ENCODE peak calls at places on chromosomes 13 and 19, in six cellular contexts. One of them, this sample, is unnamed. For H3F3A, the result is how much of the 10 kb centered on the place peaks cover.

GRCh38 chr19:18053571-18054219 is 33.0 kb downstream of the IL12RB1 start:
- DNase-seq in GM23248: peak
- DNase-seq in neural progenitor cell: no peak
- DNase-seq in PC-3: peak
- DNase-seq in PC-9: peak
- DNase-seq in GM23338: no peak
- DNase-seq in this sample: no peak

GRCh38 chr13:44759723-44760360 is 183.7 kb upstream of the TSC22D1 start:
- DNase-seq in PC-9: peak
- DNase-seq in GM23248: no peak
- DNase-seq in PC-3: peak
- DNase-seq in GM23338: no peak
- DNase-seq in neural progenitor cell: no peak
- DNase-seq in this sample: no peak

GRCh38 chr13:96650301-96650886 is 343.9 kb downstream of the OXGR1 start:
- DNase-seq in GM23338: no peak
- DNase-seq in PC-9: no peak
- DNase-seq in neural progenitor cell: no peak
- DNase-seq in PC-3: peak
- DNase-seq in GM23248: peak
- DNase-seq in this sample: peak

GRCh38 chr13:112995395-112996091 is 26.5 kb downstream of the MCF2L start:
- DNase-seq in GM23248: no peak
- DNase-seq in PC-3: no peak
- DNase-seq in PC-9: no peak
- DNase-seq in GM23338: no peak
- DNase-seq in neural progenitor cell: no peak
- DNase-seq in this sample: no peak

GRCh38 chr13:78596701-78597550 is 6.4 kb downstream of the POU4F1 start:
- DNase-seq in neural progenitor cell: peak
- DNase-seq in GM23248: no peak
- DNase-seq in GM23338: peak
- DNase-seq in PC-9: no peak
- DNase-seq in PC-3: no peak
- DNase-seq in this sample: no peak

GRCh38 chr19:16078759-16079707 is 2.7 kb downstream of the TPM4 start:
- DNase-seq in neural progenitor cell: peak
- DNase-seq in GM23248: peak
- DNase-seq in PC-3: peak
- DNase-seq in GM23338: peak
- DNase-seq in PC-9: peak
- DNase-seq in this sample: peak

GRCh38 chr13:100497394-100497793 is 91.2 kb downstream of the GGACT start:
- DNase-seq in neural progenitor cell: no peak
- DNase-seq in GM23338: no peak
- DNase-seq in PC-3: no peak
- DNase-seq in GM23248: peak
- DNase-seq in PC-9: no peak
- DNase-seq in this sample: peak

GRCh38 chr19:58338825-58339558 is 12.2 kb downstream of the ZSCAN22 start:
- DNase-seq in GM23338: peak
- DNase-seq in neural progenitor cell: peak
- DNase-seq in PC-3: peak
- DNase-seq in GM23248: peak
- DNase-seq in PC-9: peak
- DNase-seq in this sample: no peak

GRCh38 chr19:48506138-48506733 is 5.4 kb downstream of the LMTK3 start:
- DNase-seq in GM23248: peak
- DNase-seq in GM23338: peak
- DNase-seq in neural progenitor cell: peak
- DNase-seq in PC-9: peak
- DNase-seq in PC-3: peak
- DNase-seq in this sample: peak

GRCh38 chr13:33487575-33488243 is 202.2 kb upstream of the STARD13 start:
- DNase-seq in PC-3: peak
- DNase-seq in PC-9: no peak
- DNase-seq in GM23338: peak
- DNase-seq in neural progenitor cell: peak
- DNase-seq in GM23248: peak
- DNase-seq in this sample: peak

GRCh38 chr19:9306443-9306842 is 3.2 kb downstream of the ZNF699 start:
- DNase-seq in GM23338: no peak
- DNase-seq in GM23248: peak
- DNase-seq in PC-3: peak
- DNase-seq in PC-9: peak
- DNase-seq in neural progenitor cell: no peak
- DNase-seq in this sample: no peak

GRCh38 chr19:55345818-55346724 is 6.4 kb downstream of the KMT5C start:
- DNase-seq in PC-9: no peak
- DNase-seq in GM23248: peak
- DNase-seq in PC-3: no peak
- DNase-seq in neural progenitor cell: no peak
- DNase-seq in GM23338: no peak
- DNase-seq in this sample: no peak

GRCh38 chr19:7852851-7853759 is 21.1 kb downstream of the PRR36 start:
- DNase-seq in neural progenitor cell: peak
- DNase-seq in GM23248: peak
- DNase-seq in PC-3: peak
- DNase-seq in PC-9: peak
- DNase-seq in GM23338: peak
- DNase-seq in this sample: peak

GRCh38 chr13:48334534-48335127 is 31.1 kb downstream of the RB1 start:
- DNase-seq in neural progenitor cell: peak
- DNase-seq in PC-9: no peak
- DNase-seq in GM23248: peak
- DNase-seq in PC-3: peak
- DNase-seq in GM23338: peak
- DNase-seq in this sample: peak

GRCh38 chr19:34236035-34236793 is 18.1 kb upstream of the GARRE1 start:
- DNase-seq in PC-9: no peak
- DNase-seq in GM23338: no peak
- DNase-seq in PC-3: no peak
- DNase-seq in GM23248: peak
- DNase-seq in neural progenitor cell: no peak
- DNase-seq in this sample: no peak

GRCh38 chr13:114067886-114068722 is 64.3 kb downstream of the RASA3 start:
- DNase-seq in GM23338: no peak
- DNase-seq in GM23248: no peak
- DNase-seq in neural progenitor cell: no peak
- DNase-seq in PC-3: no peak
- DNase-seq in PC-9: no peak
- DNase-seq in this sample: peak

GRCh38 chr19:3673506-3674439 is 26.5 kb downstream of the PIP5K1C start:
- DNase-seq in PC-9: no peak
- DNase-seq in PC-3: no peak
- DNase-seq in GM23338: no peak
- DNase-seq in GM23248: no peak
- DNase-seq in neural progenitor cell: no peak
- DNase-seq in this sample: no peak

GRCh38 chr13:65856464-65856863 is 1373.7 kb downstream of the PCDH9 start:
- DNase-seq in PC-3: no peak
- DNase-seq in GM23338: no peak
- DNase-seq in GM23248: peak
- DNase-seq in neural progenitor cell: no peak
- DNase-seq in PC-9: no peak
- DNase-seq in this sample: no peak

GRCh38 chr13:109974354-109974753 is 188.0 kb upstream of the IRS2 start:
- DNase-seq in GM23338: no peak
- DNase-seq in GM23248: peak
- DNase-seq in neural progenitor cell: no peak
- DNase-seq in PC-3: no peak
- DNase-seq in PC-9: no peak
- DNase-seq in this sample: no peak

GRCh38 chr13:101452519-101453485 is at the start of gene ITGBL1:
- DNase-seq in GM23338: no peak
- DNase-seq in PC-3: peak
- DNase-seq in PC-9: peak
- DNase-seq in GM23248: peak
- DNase-seq in neural progenitor cell: no peak
- DNase-seq in this sample: peak

GRCh38 chr19:6719992-6720368 is 470 bp downstream of the C3 start:
- DNase-seq in PC-3: no peak
- DNase-seq in PC-9: no peak
- DNase-seq in GM23338: no peak
- DNase-seq in GM23248: no peak
- DNase-seq in neural progenitor cell: no peak
- DNase-seq in this sample: no peak

GRCh38 chr19:6719540-6719861 is 949 bp downstream of the C3 start:
- DNase-seq in GM23338: no peak
- DNase-seq in PC-9: no peak
- DNase-seq in PC-3: no peak
- DNase-seq in neural progenitor cell: no peak
- DNase-seq in GM23248: no peak
- DNase-seq in this sample: no peak

GRCh38 chr19:6721113-6721474 is 644 bp upstream of the C3 start:
- DNase-seq in neural progenitor cell: no peak
- DNase-seq in GM23338: no peak
- DNase-seq in PC-3: no peak
- DNase-seq in GM23248: no peak
- DNase-seq in PC-9: no peak
- DNase-seq in this sample: no peak

GRCh38 chr19:6721773-6722172 is 1.3 kb upstream of the C3 start:
- DNase-seq in PC-3: no peak
- DNase-seq in GM23248: no peak
- DNase-seq in neural progenitor cell: no peak
- DNase-seq in PC-9: no peak
- DNase-seq in GM23338: no peak
- DNase-seq in this sample: no peak

DNA sequence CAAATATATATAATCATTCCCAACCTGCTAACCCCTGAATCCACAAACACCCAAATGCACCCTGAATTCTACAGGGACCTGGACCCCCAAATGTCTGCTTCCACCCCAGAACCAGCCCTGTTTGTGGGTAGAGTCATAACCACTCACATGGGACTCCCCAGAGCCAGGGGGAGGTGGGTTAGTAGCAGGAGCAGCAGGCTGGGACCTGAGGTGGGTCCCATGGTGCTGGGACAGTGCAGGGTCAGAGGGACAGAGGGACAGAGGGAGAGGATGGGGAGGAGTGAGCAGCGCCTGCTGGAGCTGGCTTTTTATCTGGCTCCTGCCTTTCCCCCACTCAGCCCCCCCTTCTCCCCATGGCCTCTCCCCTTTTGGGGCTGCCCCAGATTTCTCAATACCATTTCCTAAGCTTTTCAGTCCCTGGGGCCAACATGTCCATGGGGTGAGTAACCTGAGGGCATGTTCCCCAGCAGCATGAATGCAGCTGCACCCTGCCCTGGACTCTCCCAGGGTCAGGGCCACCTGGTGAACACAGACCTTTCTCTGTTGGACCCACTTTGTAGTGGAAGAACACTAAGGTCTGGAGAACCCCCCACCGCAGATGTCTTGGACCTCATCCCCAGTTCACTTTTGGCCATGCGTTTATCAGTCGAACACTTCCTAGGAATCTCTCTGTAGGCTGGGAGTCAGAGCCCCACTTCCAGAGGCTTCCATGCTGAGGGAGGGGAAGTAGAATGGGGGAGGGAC is at the start of gene C3:
- DNase-seq in GM23338: no peak
- DNase-seq in neural progenitor cell: no peak
- DNase-seq in GM23248: peak
- DNase-seq in PC-9: peak
- DNase-seq in PC-3: no peak
- DNase-seq in this sample: no peak
- H3F3A ChIP-seq in GM23338: under half
- H3F3A ChIP-seq in neural progenitor cell: under half
- H3F3A ChIP-seq in GM23248: under half
- H3F3A ChIP-seq in PC-9: under half
- H3F3A ChIP-seq in PC-3: under half
- H3F3A ChIP-seq in this sample: under half

GRCh38 chr19:11735375-11735774 is 3.4 kb downstream of the ZNF823 start:
- DNase-seq in PC-9: no peak
- DNase-seq in neural progenitor cell: no peak
- DNase-seq in GM23248: peak
- DNase-seq in GM23338: no peak
- DNase-seq in PC-3: peak
- DNase-seq in this sample: no peak

GRCh38 chr19:11736696-11737095 is 2.0 kb downstream of the ZNF823 start:
- DNase-seq in GM23338: peak
- DNase-seq in PC-3: peak
- DNase-seq in GM23248: peak
- DNase-seq in PC-9: peak
- DNase-seq in neural progenitor cell: no peak
- DNase-seq in this sample: no peak

GRCh38 chr19:11738746-11739620 is at the start of gene ZNF823:
- DNase-seq in PC-3: peak
- DNase-seq in neural progenitor cell: peak
- DNase-seq in GM23248: peak
- DNase-seq in GM23338: peak
- DNase-seq in PC-9: peak
- DNase-seq in this sample: peak

GRCh38 chr19:11737964-11738745 is 591 bp downstream of the ZNF823 start:
- DNase-seq in GM23338: peak
- DNase-seq in PC-9: peak
- DNase-seq in GM23248: peak
- DNase-seq in PC-3: peak
- DNase-seq in neural progenitor cell: peak
- DNase-seq in this sample: peak
- TF ChIP-seq EZH2 in GM23338: no peak
- TF ChIP-seq EZH2 in PC-9: no peak
- TF ChIP-seq EZH2 in GM23248: no peak
- TF ChIP-seq EZH2 in PC-3: no peak
- TF ChIP-seq EZH2 in neural progenitor cell: no peak
- TF ChIP-seq EZH2 in this sample: no peak

GRCh38 chr19:781800-782194 is 15.5 kb upstream of the PTBP1 start:
- DNase-seq in PC-3: no peak
- DNase-seq in neural progenitor cell: no peak
- DNase-seq in GM23248: no peak
- DNase-seq in GM23338: no peak
- DNase-seq in PC-9: no peak
- DNase-seq in this sample: no peak
- H3K4me3 ChIP-seq in PC-3: peak
- H3K4me3 ChIP-seq in neural progenitor cell: peak
- H3K4me3 ChIP-seq in GM23248: no peak
- H3K4me3 ChIP-seq in GM23338: peak
- H3K4me3 ChIP-seq in PC-9: peak
- H3K4me3 ChIP-seq in this sample: no peak

GRCh38 chr13:41006296-41006695 is 12.8 kb downstream of the ELF1 start:
- DNase-seq in GM23248: no peak
- DNase-seq in GM23338: no peak
- DNase-seq in PC-3: no peak
- DNase-seq in PC-9: no peak
- DNase-seq in neural progenitor cell: no peak
- DNase-seq in this sample: no peak

GRCh38 chr13:41007359-41008118 is 11.6 kb downstream of the ELF1 start:
- DNase-seq in PC-3: peak
- DNase-seq in PC-9: no peak
- DNase-seq in neural progenitor cell: peak
- DNase-seq in GM23338: peak
- DNase-seq in GM23248: peak
- DNase-seq in this sample: no peak

GRCh38 chr13:41008349-41008980 is 10.7 kb downstream of the ELF1 start:
- DNase-seq in PC-3: peak
- DNase-seq in neural progenitor cell: no peak
- DNase-seq in GM23248: peak
- DNase-seq in GM23338: no peak
- DNase-seq in PC-9: peak
- DNase-seq in this sample: no peak

GRCh38 chr13:41005709-41006108 is 13.4 kb downstream of the ELF1 start:
- DNase-seq in PC-3: peak
- DNase-seq in neural progenitor cell: no peak
- DNase-seq in GM23338: no peak
- DNase-seq in PC-9: no peak
- DNase-seq in GM23248: no peak
- DNase-seq in this sample: no peak

GRCh38 chr13:41006951-41007350 is 12.2 kb downstream of the ELF1 start:
- DNase-seq in PC-9: no peak
- DNase-seq in neural progenitor cell: no peak
- DNase-seq in PC-3: no peak
- DNase-seq in GM23338: no peak
- DNase-seq in GM23248: no peak
- DNase-seq in this sample: no peak
- H3F3A ChIP-seq in PC-9: under half
- H3F3A ChIP-seq in neural progenitor cell: under half
- H3F3A ChIP-seq in PC-3: under half
- H3F3A ChIP-seq in GM23338: under half
- H3F3A ChIP-seq in GM23248: under half
- H3F3A ChIP-seq in this sample: under half